ENCODE peak calls at places on chromosomes 2 and 18, in seven cellular contexts. O is iPS-NIHi11, E is HS-27A, I is left cardiac atrium, W is nephron progenitor cell, Y is endothelial cell of umbilical vein, U is A549. L is an unnamed sample.

GRCh38 chr2:226272435-226272834 is 527.2 kb downstream of the IRS1 start:
- DNase-seq in O (no peak), W (no peak), E (no peak), Y (no peak), U (no peak), I (no peak), L (no peak)

GRCh38 chr18:73218293-73218692 is 350.5 kb upstream of the NETO1 start:
- DNase-seq in I (no peak), W (no peak), Y (no peak), U (no peak), O (no peak), E (no peak), L (no peak)

GRCh38 chr2:190891370-190891769 is 10.7 kb downstream of the GLS start:
- DNase-seq in I (no peak), E (no peak), W (no peak), O (no peak), Y (no peak), U (no peak), L (no peak)

GRCh38 chr2:5330961-5331360 is 361.2 kb upstream of the SOX11 start:
- DNase-seq in O (no peak), W (no peak), E (no peak), I (no peak), Y (no peak), U (no peak), L (no peak)

GRCh38 chr18:79389689-79390088 is 6.0 kb upstream of the NFATC1 start:
- DNase-seq in W (no peak), E (no peak), U (no peak), Y (peak), O (no peak), I (no peak), L (no peak)

GRCh38 chr2:145186303-145186702 is 666.4 kb upstream of the ZEB2 start:
- DNase-seq in Y (no peak), E (no peak), I (no peak), U (peak), W (no peak), O (peak), L (no peak)

GRCh38 chr2:157990173-157990572 is 111.5 kb upstream of the UPP2 start:
- DNase-seq in Y (no peak), W (peak), U (no peak), O (peak), I (no peak), E (no peak), L (no peak)

GRCh38 chr2:162344617-162344950 is 652 bp downstream of the GCA start:
- DNase-seq in E (no peak), I (peak), W (no peak), O (no peak), Y (no peak), U (no peak), L (no peak)

GRCh38 chr2:189559579-189560272 is 20.9 kb downstream of the SLC40A1 start:
- DNase-seq in E (no peak), I (no peak), W (no peak), U (no peak), Y (peak), O (no peak), L (no peak)

L was measured in small intestine.